ENCODE peak calls at places on chromosome 14, in six cellular contexts. T, G, E, P, M and U are unnamed samples.
A peak's percentile ranks its signal among the peaks of the same experiment; 100 is the strongest.

GRCh38 chr14:22375321-22375930 is 213.6 kb downstream of the DAD1 start:
- DNase-seq in T (peak; percentile 33), G (no peak), E (peak; percentile 68), P (peak; percentile 61), M (peak; percentile 65), U (peak; percentile 81)

GRCh38 chr14:99263564-99264330 is 8.2 kb downstream of the BCL11B start:
- DNase-seq in T (no peak), G (no peak), E (no peak), P (no peak), M (no peak), U (no peak)

GRCh38 chr14:95886366-95886765 is 9.7 kb downstream of the TUNAR start:
- DNase-seq in T (no peak), G (no peak), E (no peak), P (no peak), M (no peak), U (no peak)

GRCh38 chr14:54025661-54026060 is 69.0 kb upstream of the BMP4 start:
- DNase-seq in T (no peak), G (no peak), E (peak; percentile 5), P (peak; percentile 18), M (peak; percentile 6), U (peak; percentile 42)

GRCh38 chr14:35221462-35221861 is 70.7 kb upstream of the PSMA6 start:
- DNase-seq in T (no peak), G (no peak), E (peak; percentile 16), P (no peak), M (no peak), U (no peak)

GRCh38 chr14:99794156-99794780 is 1.1 kb downstream of the EML1 start:
- DNase-seq in T (no peak), G (no peak), E (no peak), P (no peak), M (no peak), U (no peak)

GRCh38 chr14:53019391-53019790 is 68.5 kb upstream of the FERMT2 start:
- DNase-seq in T (no peak), G (no peak), E (peak; percentile 64), P (no peak), M (no peak), U (no peak)

GRCh38 chr14:21267431-21267845 is 1.8 kb downstream of the HNRNPC start:
- DNase-seq in T (no peak), G (no peak), E (no peak), P (no peak), M (peak; percentile 29), U (no peak)

GRCh38 chr14:51849095-51849494 is 11.3 kb upstream of the GNG2 start:
- DNase-seq in T (no peak), G (no peak), E (peak; percentile 51), P (no peak), M (peak; percentile 18), U (no peak)

GRCh38 chr14:68894123-68894522 is 85.0 kb downstream of the ACTN1 start:
- DNase-seq in T (no peak), G (no peak), E (peak; percentile 31), P (no peak), M (no peak), U (no peak)

GRCh38 chr14:52801014-52801708 is 9.8 kb upstream of the GNPNAT1 start:
- DNase-seq in T (no peak), G (no peak), E (peak; percentile 92), P (peak; percentile 40), M (peak; percentile 97), U (peak; percentile 15)

GRCh38 chr14:85223667-85224066 is 306.3 kb upstream of the FLRT2 start:
- DNase-seq in T (no peak), G (no peak), E (no peak), P (peak; percentile 53), M (no peak), U (no peak)

GRCh38 chr14:55864890-55865655 is 253.1 kb upstream of the PELI2 start:
- DNase-seq in T (no peak), G (peak; percentile 75), E (no peak), P (peak; percentile 73), M (no peak), U (no peak)

GRCh38 chr14:50871914-50872732 is at the start of gene ABHD12B:
- DNase-seq in T (no peak), G (no peak), E (no peak), P (no peak), M (peak; percentile 18), U (no peak)

GRCh38 chr14:61501714-61502458 is 180.5 kb downstream of the PRKCH start:
- DNase-seq in T (no peak), G (no peak), E (no peak), P (peak; percentile 13), M (no peak), U (no peak)

GRCh38 chr14:52547526-52547925 is 4.8 kb downstream of the TXNDC16 start:
- DNase-seq in T (no peak), G (no peak), E (no peak), P (peak; percentile 46), M (no peak), U (no peak)

GRCh38 chr14:65846469-65846868 is 433.9 kb downstream of the FUT8 start:
- DNase-seq in T (no peak), G (no peak), E (no peak), P (no peak), M (no peak), U (no peak)

GRCh38 chr14:96095581-96096476 is 56.7 kb downstream of the C14orf132 start:
- DNase-seq in T (no peak), G (no peak), E (peak; percentile 92), P (no peak), M (peak; percentile 97), U (peak; percentile 96)

GRCh38 chr14:58501214-58501816 is 73.8 kb downstream of the KIAA0586 start:
- DNase-seq in T (peak; percentile 42), G (no peak), E (peak; percentile 88), P (peak; percentile 76), M (peak; percentile 76), U (peak; percentile 88)

GRCh38 chr14:105577339-105577861 is 51.0 kb downstream of the TMEM121 start:
- DNase-seq in T (no peak), G (no peak), E (no peak), P (no peak), M (no peak), U (no peak)

GRCh38 chr14:64773046-64773445 is 68.8 kb downstream of the PLEKHG3 start:
- DNase-seq in T (no peak), G (no peak), E (no peak), P (no peak), M (no peak), U (no peak)

GRCh38 chr14:71591929-71592328 is 340.3 kb upstream of the RGS6 start:
- DNase-seq in T (no peak), G (no peak), E (peak; percentile 64), P (no peak), M (peak; percentile 56), U (no peak)

GRCh38 chr14:86357866-86358265 is 827.9 kb downstream of the FLRT2 start:
- DNase-seq in T (no peak), G (no peak), E (no peak), P (no peak), M (no peak), U (no peak)

GRCh38 chr14:36522347-36522971 is 2.4 kb upstream of the NKX2-1 start:
- DNase-seq in T (peak; percentile 48), G (peak; percentile 67), E (no peak), P (peak; percentile 59), M (no peak), U (no peak)

GRCh38 chr14:36524874-36525745 is 5.1 kb upstream of the NKX2-1 start:
- DNase-seq in T (peak; percentile 81), G (peak; percentile 90), E (no peak), P (peak; percentile 91), M (no peak), U (no peak)

GRCh38 chr14:36522972-36523685 is 3.1 kb upstream of the NKX2-1 start:
- DNase-seq in T (no peak), G (no peak), E (no peak), P (peak; percentile 22), M (no peak), U (no peak)

GRCh38 chr14:36525746-36526099 is 5.7 kb upstream of the NKX2-1 start:
- DNase-seq in T (no peak), G (no peak), E (no peak), P (no peak), M (no peak), U (no peak)

GRCh38 chr14:36524220-36524837 is 4.3 kb upstream of the NKX2-1 start:
- DNase-seq in T (peak; percentile 20), G (peak; percentile 56), E (no peak), P (peak; percentile 39), M (no peak), U (no peak)
- H3K27me3 ChIP-seq in T (peaks cover 94% of the 10 kb centered on the region), G (peaks cover 79% of the 10 kb centered on the region), E (peaks cover 77% of the 10 kb centered on the region), P (peaks cover 57% of the 10 kb centered on the region), M (peaks cover 96% of the 10 kb centered on the region), U (peaks cover 75% of the 10 kb centered on the region)

GRCh38 chr14:101947904-101948665 is 16.3 kb upstream of the DYNC1H1 start:
- DNase-seq in T (peak; percentile 100), G (peak; percentile 100), E (peak; percentile 100), P (peak; percentile 100), M (peak; percentile 100), U (peak; percentile 100)

GRCh38 chr14:101950516-101951215 is 13.7 kb upstream of the DYNC1H1 start:
- DNase-seq in T (no peak), G (no peak), E (no peak), P (no peak), M (no peak), U (no peak)

GRCh38 chr14:101950100-101950499 is 14.3 kb upstream of the DYNC1H1 start:
- DNase-seq in T (no peak), G (no peak), E (no peak), P (no peak), M (no peak), U (no peak)

GRCh38 chr14:101947577-101947903 is 16.8 kb upstream of the DYNC1H1 start:
- DNase-seq in T (no peak), G (no peak), E (no peak), P (no peak), M (no peak), U (no peak)

DNA sequence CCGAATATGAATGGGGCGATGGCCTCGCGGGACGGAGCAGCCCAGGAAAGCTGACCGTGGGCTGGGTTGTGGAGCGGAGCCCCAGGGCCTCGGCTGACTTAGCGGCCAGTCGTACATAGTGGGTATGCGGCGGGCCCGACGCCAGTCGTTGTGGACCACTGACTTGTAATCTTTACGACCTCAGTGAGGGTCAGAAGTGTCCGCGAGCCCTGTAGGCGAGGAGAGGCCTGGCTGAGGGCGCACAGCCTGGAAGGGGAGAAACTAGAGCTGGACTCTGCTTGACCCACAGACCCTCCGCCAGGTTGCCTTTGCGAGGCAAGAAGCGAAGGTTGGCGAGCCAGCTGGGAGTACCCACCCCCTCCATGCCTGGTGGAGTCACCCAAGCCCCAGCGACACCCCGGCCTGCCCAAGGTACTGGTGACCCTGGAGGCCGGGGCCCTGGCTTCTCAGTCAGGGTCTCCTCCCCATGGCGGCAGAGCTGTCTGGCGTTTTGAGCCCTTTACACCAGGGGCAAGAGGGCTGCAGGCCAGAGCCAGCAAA is 15.6 kb upstream of the DYNC1H1 start:
- DNase-seq in T (no peak), G (no peak), E (no peak), P (no peak), M (no peak), U (no peak)
- H4K8ac ChIP-seq in T (peak overlapping the region; percentile 86), G (no peak overlapping the region), E (peak overlapping the region; percentile 96), P (peak overlapping the region; percentile 0), M (peak overlapping the region; percentile 86), U (peak overlapping the region; percentile 96)

GRCh38 chr14:45041641-45042040 is 42.3 kb upstream of the PRPF39 start:
- DNase-seq in T (no peak), G (no peak), E (no peak), P (no peak), M (no peak), U (no peak)
- H3K27me3 ChIP-seq in T (peaks cover 2% of the 10 kb centered on the region), G (no peaks in the 10 kb centered on the region), E (no peaks in the 10 kb centered on the region), P (no peaks in the 10 kb centered on the region), M (no peaks in the 10 kb centered on the region), U (no peaks in the 10 kb centered on the region)

DNA sequence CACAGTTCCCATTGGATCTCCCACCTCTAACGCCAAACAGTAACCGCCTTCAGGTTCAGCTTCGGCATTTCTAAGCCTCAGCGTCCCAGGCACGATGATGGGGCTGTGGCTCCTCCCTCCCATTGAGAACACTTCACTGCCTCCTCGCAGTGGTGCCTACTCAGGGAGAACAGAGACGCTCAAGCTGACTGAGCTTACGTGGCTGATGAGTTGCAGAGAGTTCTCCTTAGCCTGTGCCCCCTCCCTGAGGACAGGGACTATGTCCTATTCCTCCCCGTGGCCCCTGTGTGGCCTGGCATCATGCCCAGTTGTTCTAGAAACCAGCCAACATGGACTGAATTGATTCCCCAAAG is 87.0 kb downstream of the ITPK1 start:
- DNase-seq in T (no peak), G (no peak), E (no peak), P (no peak), M (no peak), U (no peak)
- H4K8ac ChIP-seq in T (no peak overlapping the region), G (no peak overlapping the region), E (no peak overlapping the region), P (no peak overlapping the region), M (no peak overlapping the region), U (no peak overlapping the region)